ENCODE peak calls at places on chromosome 3, in ten cellular contexts. L is tibial nerve, W is psoas muscle, I is cardiac muscle cell, C is astrocyte, G is fibroblast of lung, R is adrenal gland, Z is mucosa of descending colon, P is stomach, Q is body of pancreas. X is an unnamed sample.

GRCh38 chr3:190580443-190580842 is 66.6 kb downstream of the IL1RAP start:
- DNase-seq in Q (no peak), L (no peak), W (no peak), P (no peak), C (no peak), R (no peak), Z (no peak), I (no peak), G (no peak), X (no peak)

GRCh38 chr3:72281551-72281950 is 496.6 kb upstream of the PROK2 start:
- DNase-seq in G (no peak), C (no peak), R (no peak), Z (no peak), P (no peak), Q (no peak), W (no peak), L (no peak), I (no peak), X (no peak)

GRCh38 chr3:107958151-107958550 is 132.7 kb downstream of the CD47 start:
- DNase-seq in L (no peak), Q (no peak), W (no peak), C (peak; percentile 16), I (peak; percentile 53), P (no peak), R (no peak), Z (no peak), G (no peak), X (no peak)

GRCh38 chr3:139418144-139418543 is 28.7 kb upstream of the COPB2 start:
- DNase-seq in Q (no peak), Z (no peak), C (no peak), P (no peak), W (no peak), R (no peak), G (no peak), L (no peak), I (no peak), X (no peak)

GRCh38 chr3:55622116-55622515 is 135.0 kb upstream of the WNT5A start:
- DNase-seq in G (peak; percentile 19), R (no peak), W (no peak), Z (no peak), L (no peak), Q (no peak), P (no peak), I (no peak), C (peak; percentile 72), X (no peak)

GRCh38 chr3:52181543-52181942 is 16.4 kb upstream of the ALAS1 start:
- DNase-seq in W (no peak), Z (no peak), L (no peak), C (peak; percentile 60), R (peak; percentile 86), Q (no peak), I (peak; percentile 70), P (no peak), G (peak; percentile 45), X (no peak)

GRCh38 chr3:136778865-136779264 is 26.7 kb upstream of the STAG1 start:
- DNase-seq in Q (no peak), Z (no peak), R (no peak), G (no peak), P (no peak), C (peak; percentile 72), I (peak; percentile 29), W (no peak), L (no peak), X (no peak)

GRCh38 chr3:197317250-197317963 is 19.0 kb upstream of the DLG1 start:
- DNase-seq in I (peak; percentile 93), Z (no peak), Q (no peak), C (peak; percentile 98), R (peak; percentile 28), L (no peak), G (peak; percentile 90), W (no peak), P (no peak), X (no peak)

GRCh38 chr3:49133226-49133951 is 539 bp upstream of the LAMB2 start:
- DNase-seq in C (peak; percentile 90), G (peak; percentile 89), L (peak; percentile 83), R (peak; percentile 90), W (peak; percentile 86), P (peak; percentile 87), I (peak; percentile 92), Q (peak; percentile 87), Z (peak; percentile 83), X (peak; percentile 90)

GRCh38 chr3:134037168-134037567 is 7.4 kb upstream of the SLCO2A1 start:
- DNase-seq in W (no peak), Q (no peak), I (no peak), P (no peak), R (no peak), G (no peak), L (no peak), Z (no peak), C (no peak), X (no peak)

GRCh38 chr3:49805884-49806701 is 3.0 kb downstream of the INKA1 start:
- DNase-seq in I (peak; percentile 89), Z (peak; percentile 70), Q (no peak), L (peak; percentile 21), G (peak; percentile 46), R (peak; percentile 40), P (no peak), C (no peak), W (no peak), X (peak; percentile 45)

GRCh38 chr3:161275919-161276318 is 54.8 kb downstream of the NMD3 start:
- DNase-seq in Q (no peak), W (no peak), L (no peak), G (no peak), C (no peak), R (no peak), P (no peak), Z (peak; percentile 43), I (no peak), X (no peak)

GRCh38 chr3:148203263-148204010 is 494.3 kb upstream of the AGTR1 start:
- DNase-seq in L (no peak), C (no peak), Q (no peak), R (no peak), P (no peak), W (no peak), Z (no peak), I (peak; percentile 38), G (peak; percentile 47), X (no peak)

GRCh38 chr3:129697229-129697970 is 90.9 kb upstream of the PLXND1 start:
- DNase-seq in W (no peak), G (no peak), R (no peak), C (no peak), Q (no peak), Z (no peak), I (no peak), L (no peak), P (no peak), X (no peak)

GRCh38 chr3:11949351-11949750 is 54.8 kb upstream of the SYN2 start:
- DNase-seq in Q (no peak), L (no peak), I (no peak), P (no peak), G (no peak), W (no peak), R (no peak), C (no peak), Z (no peak), X (no peak)

DNA sequence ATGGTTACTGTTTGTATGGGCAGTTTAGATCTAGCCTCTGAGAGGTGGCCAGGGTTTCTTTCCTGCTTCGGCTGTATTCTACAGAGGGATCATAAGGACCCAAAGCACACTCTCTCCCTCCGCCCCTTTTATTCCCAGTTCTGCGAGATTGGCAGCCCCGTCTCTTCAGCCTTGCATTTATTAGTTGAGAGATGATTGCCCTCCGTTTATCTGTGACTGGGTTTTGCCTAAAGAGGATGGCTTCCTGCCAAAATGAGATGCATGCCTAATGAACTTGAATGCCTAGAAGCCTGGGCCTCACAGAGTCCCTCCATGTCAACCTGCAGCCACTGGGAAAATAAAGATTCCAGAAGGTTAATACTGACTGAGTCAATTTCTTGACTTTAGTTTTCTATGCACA is 97.0 kb upstream of the CHL1 start:
- DNase-seq in L (no peak), W (no peak), G (no peak), P (no peak), Z (no peak), Q (no peak), R (no peak), C (no peak), I (no peak), X (no peak)
- H3K9me3 ChIP-seq in L (no peaks in the 10 kb centered on the region), W (no peaks in the 10 kb centered on the region), G (no peaks in the 10 kb centered on the region), P (no peaks in the 10 kb centered on the region), Z (no peaks in the 10 kb centered on the region), Q (no peaks in the 10 kb centered on the region), R (no peaks in the 10 kb centered on the region), C (no peaks in the 10 kb centered on the region), I (no peaks in the 10 kb centered on the region), X (no peaks in the 10 kb centered on the region)

GRCh38 chr3:16932877-16933276 is 48.1 kb downstream of the PLCL2 start:
- DNase-seq in C (no peak), L (no peak), Z (no peak), W (no peak), R (no peak), Q (no peak), I (no peak), P (no peak), G (no peak), X (no peak)
- H3K4me3 ChIP-seq in C (no peak overlapping the region), L (no peak overlapping the region), Z (no peak overlapping the region), W (no peak overlapping the region), R (no peak overlapping the region), Q (no peak overlapping the region), I (no peak overlapping the region), P (no peak overlapping the region), G (no peak overlapping the region), X (no peak overlapping the region)

GRCh38 chr3:99562138-99562537 is 76.3 kb upstream of the COL8A1 start:
- DNase-seq in I (peak; percentile 61), C (no peak), W (no peak), L (no peak), R (no peak), G (peak; percentile 57), Z (no peak), P (no peak), Q (no peak), X (no peak)

GRCh38 chr3:99561056-99561455 is 77.3 kb upstream of the COL8A1 start:
- DNase-seq in P (no peak), R (no peak), L (no peak), G (no peak), W (no peak), C (no peak), Q (no peak), I (no peak), Z (no peak), X (no peak)

GRCh38 chr3:99565316-99565715 is 73.1 kb upstream of the COL8A1 start:
- DNase-seq in R (no peak), W (no peak), I (no peak), P (no peak), G (no peak), Z (no peak), C (no peak), Q (no peak), L (no peak), X (no peak)

GRCh38 chr3:99559196-99559595 is 79.2 kb upstream of the COL8A1 start:
- DNase-seq in L (no peak), W (no peak), P (no peak), R (no peak), G (no peak), Z (no peak), C (no peak), Q (no peak), I (no peak), X (no peak)

GRCh38 chr3:99562990-99563607 is 75.3 kb upstream of the COL8A1 start:
- DNase-seq in P (no peak), Q (no peak), C (peak; percentile 66), R (no peak), Z (no peak), W (no peak), L (no peak), G (no peak), I (peak; percentile 14), X (no peak)
- TF ChIP-seq CTCF in P (no peak), Q (no peak), C (no peak), R (no peak), Z (no peak), W (no peak), L (no peak), G (no peak), I (no peak), X (no peak)

GRCh38 chr3:155029941-155030340 is 50.2 kb upstream of the MME start:
- DNase-seq in C (no peak), R (no peak), I (no peak), L (no peak), P (no peak), Z (no peak), Q (no peak), W (no peak), G (no peak), X (no peak)
- H3K9me3 ChIP-seq in C (no peaks in the 10 kb centered on the region), R (no peaks in the 10 kb centered on the region), I (no peaks in the 10 kb centered on the region), L (no peaks in the 10 kb centered on the region), P (no peaks in the 10 kb centered on the region), Z (no peaks in the 10 kb centered on the region), Q (no peaks in the 10 kb centered on the region), W (peaks cover 14% of the 10 kb centered on the region), G (no peaks in the 10 kb centered on the region), X (peaks cover 17% of the 10 kb centered on the region)

X was measured in left ventricle myocardium inferior.